ENCODE peak calls at places on chromosomes 5 and 9, in six cellular contexts. C is Right ventricle myocardium superior; H is posterior cingulate gyrus; B is HuH-7; N is effector CD4-positive, alpha-beta T cell; L is EH. S is an unnamed sample.

GRCh38 chr5:58016892-58017291 is 443.0 kb downstream of the PLK2 start:
- DNase-seq in C (no peak), H (no peak), B (no peak), N (no peak), L (no peak), S (no peak)

GRCh38 chr9:4642351-4642750 is 19.7 kb upstream of the PLPP6 start:
- DNase-seq in C (no peak), H (no peak), B (no peak), N (no peak), L (no peak), S (no peak)

GRCh38 chr5:135834639-135835529 is at the start of gene SLC25A48:
- DNase-seq in C (peak; percentile 64), H (peak; percentile 68), B (peak; percentile 88), N (no peak), L (peak; percentile 34), S (peak; percentile 67)

GRCh38 chr9:23538060-23538387 is 288.0 kb downstream of the ELAVL2 start:
- DNase-seq in C (no peak), H (no peak), B (no peak), N (no peak), L (no peak), S (no peak)

GRCh38 chr9:73011956-73012355 is 59.1 kb upstream of the ALDH1A1 start:
- DNase-seq in C (no peak), H (no peak), B (no peak), N (no peak), L (peak; percentile 59), S (no peak)

GRCh38 chr5:177470759-177471536 is 2.5 kb downstream of the DBN1 start:
- DNase-seq in C (no peak), H (no peak), B (no peak), N (no peak), L (peak; percentile 73), S (no peak)

GRCh38 chr5:110884005-110884404 is 145.2 kb downstream of the SLC25A46 start:
- DNase-seq in C (no peak), H (no peak), B (no peak), N (no peak), L (peak; percentile 2), S (no peak)

GRCh38 chr9:120916573-120916972 is 10.0 kb downstream of the TRAF1 start:
- DNase-seq in C (peak; percentile 83), H (peak; percentile 64), B (no peak), N (no peak), L (peak; percentile 82), S (peak; percentile 41)

GRCh38 chr5:131206772-131207171 is 36.0 kb downstream of the LYRM7 start:
- DNase-seq in C (no peak), H (no peak), B (no peak), N (no peak), L (no peak), S (no peak)

GRCh38 chr5:129392681-129393080 is 67.4 kb upstream of the ADAMTS19 start:
- DNase-seq in C (no peak), H (no peak), B (no peak), N (no peak), L (no peak), S (peak; percentile 62)

GRCh38 chr9:135065151-135065550 is 22.3 kb upstream of the OLFM1 start:
- DNase-seq in C (no peak), H (no peak), B (no peak), N (no peak), L (no peak), S (no peak)

GRCh38 chr5:146751054-146751453 is 127.5 kb downstream of the PPP2R2B start:
- DNase-seq in C (no peak), H (no peak), B (no peak), N (no peak), L (no peak), S (no peak)

GRCh38 chr5:27020965-27021364 is 17.4 kb downstream of the CDH9 start:
- DNase-seq in C (no peak), H (no peak), B (peak; percentile 2), N (no peak), L (no peak), S (peak; percentile 42)

GRCh38 chr5:139752506-139753350 is 42.9 kb upstream of the PSD2 start:
- DNase-seq in C (no peak), H (no peak), B (no peak), N (no peak), L (peak; percentile 58), S (no peak)

GRCh38 chr9:34929506-34930102 is 28.5 kb upstream of the PHF24 start:
- DNase-seq in C (no peak), H (peak; percentile 43), B (peak; percentile 55), N (no peak), L (peak; percentile 21), S (peak; percentile 22)

GRCh38 chr5:153490124-153491085 is at the start of gene GRIA1:
- DNase-seq in C (no peak), H (no peak), B (no peak), N (no peak), L (peak; percentile 40), S (no peak)

GRCh38 chr5:89065919-89066318 is 182.9 kb upstream of the MEF2C start:
- DNase-seq in C (no peak), H (no peak), B (no peak), N (no peak), L (no peak), S (no peak)

GRCh38 chr5:181064987-181065386 is 24.9 kb downstream of the BTNL9 start:
- DNase-seq in C (no peak), H (no peak), B (no peak), N (no peak), L (no peak), S (no peak)

GRCh38 chr5:76669245-76669644 is 46.0 kb upstream of the F2RL2 start:
- DNase-seq in C (no peak), H (no peak), B (no peak), N (no peak), L (no peak), S (no peak)

GRCh38 chr5:115511632-115512031 is 32.9 kb downstream of the FEM1C start:
- DNase-seq in C (no peak), H (no peak), B (no peak), N (no peak), L (no peak), S (no peak)

GRCh38 chr9:80061096-80061495 is 489.3 kb downstream of the TLE4 start:
- DNase-seq in C (no peak), H (no peak), B (no peak), N (no peak), L (peak; percentile 0), S (no peak)

GRCh38 chr9:4137234-4137633 is 162.6 kb downstream of the GLIS3 start:
- DNase-seq in C (no peak), H (no peak), B (no peak), N (no peak), L (peak; percentile 98), S (peak; percentile 88)

GRCh38 chr9:20022410-20022809 is 233.6 kb upstream of the SLC24A2 start:
- DNase-seq in C (no peak), H (no peak), B (no peak), N (no peak), L (peak; percentile 38), S (no peak)

GRCh38 chr5:69083412-69083811 is 10.4 kb upstream of the SLC30A5 start:
- DNase-seq in C (no peak), H (no peak), B (no peak), N (no peak), L (peak; percentile 32), S (peak; percentile 47)

GRCh38 chr5:1481999-1482381 is 36.8 kb upstream of the SLC6A3 start:
- DNase-seq in C (no peak), H (no peak), B (no peak), N (no peak), L (no peak), S (no peak)

GRCh38 chr5:82406200-82406773 is 128.1 kb upstream of the RPS23 start:
- DNase-seq in C (no peak), H (no peak), B (no peak), N (no peak), L (peak; percentile 98), S (peak; percentile 94)

GRCh38 chr9:130885422-130886375 is 10.9 kb downstream of the QRFP start:
- DNase-seq in C (no peak), H (no peak), B (no peak), N (no peak), L (no peak), S (no peak)

GRCh38 chr5:43638556-43638955 is 35.6 kb downstream of the NNT start:
- DNase-seq in C (no peak), H (no peak), B (no peak), N (no peak), L (peak; percentile 39), S (no peak)

GRCh38 chr5:102670224-102670836 is 84.8 kb upstream of the PAM start:
- DNase-seq in C (no peak), H (no peak), B (peak; percentile 42), N (no peak), L (peak; percentile 25), S (peak; percentile 19)

GRCh38 chr5:91146221-91146620 is 236.9 kb downstream of the ARRDC3 start:
- DNase-seq in C (no peak), H (no peak), B (peak; percentile 27), N (no peak), L (no peak), S (no peak)

GRCh38 chr9:110996436-110997224 is 41.6 kb downstream of the LPAR1 start:
- DNase-seq in C (no peak), H (no peak), B (no peak), N (no peak), L (peak; percentile 85), S (peak; percentile 45)

GRCh38 chr9:121323449-121324151 is 46.5 kb downstream of the STOM start:
- DNase-seq in C (no peak), H (no peak), B (no peak), N (no peak), L (no peak), S (no peak)

GRCh38 chr5:169632946-169633345 is 4.1 kb upstream of the DOCK2 start:
- DNase-seq in C (no peak), H (no peak), B (no peak), N (no peak), L (no peak), S (no peak)

GRCh38 chr5:153979015-153979414 is 59.7 kb downstream of the FAM114A2 start:
- DNase-seq in C (no peak), H (no peak), B (no peak), N (no peak), L (no peak), S (no peak)

GRCh38 chr5:55724276-55724675 is 12.2 kb upstream of the SLC38A9 start:
- DNase-seq in C (no peak), H (no peak), B (no peak), N (no peak), L (no peak), S (no peak)

GRCh38 chr9:33202552-33203300 is 35.6 kb upstream of the B4GALT1 start:
- DNase-seq in C (peak; percentile 77), H (no peak), B (no peak), N (no peak), L (peak; percentile 71), S (peak; percentile 75)

GRCh38 chr5:150044334-150044681 is 42.0 kb downstream of the CSF1R start:
- DNase-seq in C (no peak), H (no peak), B (no peak), N (no peak), L (peak; percentile 80), S (no peak)

S was measured in H4.